ENCODE peak calls at places on chromosomes 7 and 10, in four cellular contexts. One of them, this sample, is unnamed.

GRCh38 chr7:155378959-155379871 is 78.7 kb upstream of the EN2 start:
- DNase-seq in WTC11: no peak
- DNase-seq in K562: no peak
- DNase-seq in HepG2: no peak
- DNase-seq in this sample: no peak

GRCh38 chr7:47651355-47652317 is 69.7 kb upstream of the TNS3 start:
- DNase-seq in WTC11: no peak
- DNase-seq in K562: no peak
- DNase-seq in HepG2: no peak
- DNase-seq in this sample: no peak

GRCh38 chr7:1555046-1555812 is 776 bp downstream of the TMEM184A start:
- DNase-seq in WTC11: peak
- DNase-seq in K562: peak
- DNase-seq in HepG2: peak
- DNase-seq in this sample: no peak

GRCh38 chr10:13724484-13724883 is 137.7 kb downstream of the PRPF18 start:
- DNase-seq in WTC11: no peak
- DNase-seq in K562: no peak
- DNase-seq in HepG2: no peak
- DNase-seq in this sample: no peak

GRCh38 chr10:20254078-20254477 is 437.8 kb downstream of the PLXDC2 start:
- DNase-seq in WTC11: no peak
- DNase-seq in K562: no peak
- DNase-seq in HepG2: no peak
- DNase-seq in this sample: no peak

GRCh38 chr10:26805567-26806245 is 55.1 kb downstream of the ABI1 start:
- DNase-seq in WTC11: no peak
- DNase-seq in K562: no peak
- DNase-seq in HepG2: no peak
- DNase-seq in this sample: no peak

GRCh38 chr7:45082831-45083331 is 5.9 kb downstream of the NACAD start:
- DNase-seq in WTC11: no peak
- DNase-seq in K562: no peak
- DNase-seq in HepG2: no peak
- DNase-seq in this sample: no peak

GRCh38 chr10:46096426-46096825 is 50.4 kb upstream of the MSMB start:
- DNase-seq in WTC11: no peak
- DNase-seq in K562: no peak
- DNase-seq in HepG2: peak
- DNase-seq in this sample: no peak

GRCh38 chr7:27248427-27248806 is 5.8 kb downstream of the EVX1 start:
- DNase-seq in WTC11: no peak
- DNase-seq in K562: no peak
- DNase-seq in HepG2: no peak
- DNase-seq in this sample: no peak

GRCh38 chr7:27251136-27251512 is 8.5 kb downstream of the EVX1 start:
- DNase-seq in WTC11: no peak
- DNase-seq in K562: no peak
- DNase-seq in HepG2: no peak
- DNase-seq in this sample: no peak

GRCh38 chr7:27247452-27248426 is 5.1 kb downstream of the EVX1 start:
- DNase-seq in WTC11: no peak
- DNase-seq in K562: no peak
- DNase-seq in HepG2: no peak
- DNase-seq in this sample: no peak

GRCh38 chr7:27249724-27250636 is 7.4 kb downstream of the EVX1 start:
- DNase-seq in WTC11: no peak
- DNase-seq in K562: no peak
- DNase-seq in HepG2: no peak
- DNase-seq in this sample: no peak

DNA sequence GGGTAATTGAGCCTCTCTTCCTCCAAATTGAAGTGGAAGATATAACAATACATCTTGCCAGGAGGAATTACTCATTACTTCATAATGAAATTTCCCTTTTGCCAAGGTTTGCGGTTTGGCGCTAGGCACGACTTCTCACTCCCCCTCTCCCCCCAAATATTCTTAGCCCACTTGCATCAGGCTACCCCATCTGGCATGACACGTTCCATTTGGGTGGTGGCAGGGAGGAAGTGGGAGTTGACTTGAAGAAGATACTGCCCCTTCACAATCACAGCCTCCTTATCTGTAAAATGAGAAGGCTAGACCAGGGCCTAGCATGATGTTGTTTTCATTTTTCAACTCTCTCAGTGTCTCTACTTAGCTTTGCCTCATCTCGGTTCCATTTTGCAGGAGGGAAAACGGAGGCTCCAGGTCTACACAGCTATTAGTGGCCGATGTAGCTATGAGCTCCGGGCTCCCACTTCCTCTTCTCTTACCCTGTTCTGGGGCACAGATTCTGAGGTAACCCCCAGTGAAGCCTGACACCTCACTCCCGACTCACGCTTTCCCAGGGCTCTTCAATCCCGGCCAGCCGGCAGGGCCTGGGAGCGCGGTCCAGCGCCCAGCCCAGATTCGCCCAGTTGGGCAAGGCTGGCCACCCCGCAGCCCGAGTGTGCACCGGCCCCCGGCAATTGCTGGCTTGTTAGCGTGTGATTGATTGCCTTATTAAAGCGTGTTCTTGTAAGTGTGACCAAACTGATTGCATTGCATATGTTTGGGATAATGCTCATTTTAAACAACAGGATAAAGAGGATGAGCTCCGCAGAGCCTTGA is 6.5 kb downstream of the EVX1 start:
- DNase-seq in WTC11: no peak
- DNase-seq in K562: no peak
- DNase-seq in HepG2: no peak
- DNase-seq in this sample: no peak
- TF ChIP-seq ELF4 in WTC11: no peak
- TF ChIP-seq ELF4 in K562: no peak
- TF ChIP-seq ELF4 in HepG2: no peak
- TF ChIP-seq ELF4 in this sample: no peak

GRCh38 chr7:23928391-23928790 is 218.4 kb downstream of the STK31 start:
- DNase-seq in WTC11: no peak
- DNase-seq in K562: no peak
- DNase-seq in HepG2: no peak
- DNase-seq in this sample: no peak

GRCh38 chr7:23930312-23930711 is 220.3 kb downstream of the STK31 start:
- DNase-seq in WTC11: no peak
- DNase-seq in K562: no peak
- DNase-seq in HepG2: no peak
- DNase-seq in this sample: no peak

GRCh38 chr7:23927709-23928108 is 217.7 kb downstream of the STK31 start:
- DNase-seq in WTC11: no peak
- DNase-seq in K562: no peak
- DNase-seq in HepG2: no peak
- DNase-seq in this sample: no peak

DNA sequence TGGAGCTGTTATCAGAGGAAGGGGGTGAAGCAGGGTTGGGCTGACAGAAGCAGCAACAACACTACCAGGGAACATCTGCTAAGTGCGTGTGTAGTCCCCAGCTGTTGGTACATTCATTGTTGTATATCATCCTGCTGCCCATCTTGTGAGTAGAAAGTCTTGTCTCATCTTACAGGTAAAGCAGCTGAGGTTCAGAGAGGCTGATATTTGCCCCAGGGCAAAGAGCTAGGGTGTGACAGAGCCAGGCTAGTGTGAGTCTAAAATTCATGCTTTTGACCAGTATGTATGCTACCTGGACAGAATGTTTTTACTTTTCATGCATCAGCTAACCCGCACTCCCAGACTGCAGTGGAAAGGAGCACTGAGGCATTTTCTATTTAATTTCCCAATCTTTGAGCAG is 221.6 kb downstream of the STK31 start:
- DNase-seq in WTC11: no peak
- DNase-seq in K562: no peak
- DNase-seq in HepG2: no peak
- DNase-seq in this sample: no peak
- TF ChIP-seq SP1 in WTC11: no peak
- TF ChIP-seq SP1 in K562: no peak
- TF ChIP-seq SP1 in HepG2: no peak
- TF ChIP-seq SP1 in this sample: no peak

DNA sequence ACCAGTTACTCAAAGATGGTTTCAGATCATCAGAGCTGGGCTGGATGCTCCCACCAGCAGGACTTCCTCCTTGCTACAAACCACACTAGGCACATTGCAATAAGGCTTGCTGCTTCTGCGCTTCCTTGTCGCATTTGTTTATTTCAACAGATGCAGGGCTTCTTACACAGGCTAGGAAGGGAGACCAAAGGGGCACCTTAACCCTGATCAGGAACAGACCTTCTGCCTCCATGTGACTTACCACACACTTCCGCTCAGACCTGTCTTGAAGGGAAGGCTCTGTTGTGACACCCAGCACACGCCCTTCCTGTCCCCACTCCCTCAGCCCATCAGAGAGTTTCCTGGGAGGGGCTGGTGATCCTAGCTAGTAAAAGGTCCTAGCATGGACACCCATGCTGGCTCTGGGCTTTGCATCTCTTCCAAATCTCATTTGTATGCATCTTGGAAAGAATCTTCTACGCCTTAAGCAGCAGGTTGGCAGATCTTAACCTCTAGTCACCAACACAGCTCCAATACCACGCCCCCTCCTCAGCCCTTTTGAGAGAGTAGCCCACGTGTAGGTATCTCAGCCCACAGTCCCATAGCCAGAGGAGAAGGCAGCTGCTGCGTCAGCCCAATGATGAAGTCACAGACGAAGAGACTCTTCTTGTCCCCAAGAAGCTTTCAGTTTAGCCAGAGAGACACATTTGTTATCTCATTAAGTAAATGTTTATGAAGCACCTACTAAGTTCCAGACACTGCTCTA is 47.1 kb upstream of the SVIL start:
- DNase-seq in WTC11: no peak
- DNase-seq in K562: no peak
- DNase-seq in HepG2: no peak
- DNase-seq in this sample: no peak
- TF ChIP-seq ELF4 in WTC11: no peak
- TF ChIP-seq ELF4 in K562: no peak
- TF ChIP-seq ELF4 in HepG2: no peak
- TF ChIP-seq ELF4 in this sample: no peak

GRCh38 chr10:114518401-114519305 is 114.4 kb upstream of the AFAP1L2 start:
- DNase-seq in WTC11: no peak
- DNase-seq in K562: no peak
- DNase-seq in HepG2: peak
- DNase-seq in this sample: no peak

GRCh38 chr10:114519756-114520288 is 115.5 kb upstream of the AFAP1L2 start:
- DNase-seq in WTC11: no peak
- DNase-seq in K562: no peak
- DNase-seq in HepG2: no peak
- DNase-seq in this sample: no peak

GRCh38 chr10:114520453-114520852 is 116.2 kb upstream of the AFAP1L2 start:
- DNase-seq in WTC11: no peak
- DNase-seq in K562: no peak
- DNase-seq in HepG2: peak
- DNase-seq in this sample: no peak

GRCh38 chr10:114517681-114518250 is 113.5 kb upstream of the AFAP1L2 start:
- DNase-seq in WTC11: no peak
- DNase-seq in K562: no peak
- DNase-seq in HepG2: no peak
- DNase-seq in this sample: no peak

DNA sequence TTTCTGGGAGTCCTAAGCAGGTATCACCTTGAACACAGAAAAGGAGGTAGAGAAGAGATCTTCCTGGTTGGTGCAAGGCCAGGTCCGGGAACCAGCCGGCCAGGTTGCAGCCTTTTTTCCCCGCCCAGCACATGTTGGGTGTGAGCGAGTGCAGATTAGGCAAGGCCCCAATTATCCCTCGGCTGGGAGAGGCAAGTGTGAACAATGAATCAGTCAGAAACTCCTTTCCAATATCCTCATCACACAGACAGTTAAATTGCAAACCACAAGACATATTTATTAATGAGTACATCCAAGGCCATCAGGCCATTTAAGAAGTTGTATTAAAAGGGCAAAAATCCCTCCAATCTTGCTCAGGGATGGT is 115.0 kb upstream of the AFAP1L2 start:
- DNase-seq in WTC11: no peak
- DNase-seq in K562: no peak
- DNase-seq in HepG2: no peak
- DNase-seq in this sample: no peak
- TF ChIP-seq SP1 in WTC11: no peak
- TF ChIP-seq SP1 in K562: no peak
- TF ChIP-seq SP1 in HepG2: no peak
- TF ChIP-seq SP1 in this sample: no peak

DNA sequence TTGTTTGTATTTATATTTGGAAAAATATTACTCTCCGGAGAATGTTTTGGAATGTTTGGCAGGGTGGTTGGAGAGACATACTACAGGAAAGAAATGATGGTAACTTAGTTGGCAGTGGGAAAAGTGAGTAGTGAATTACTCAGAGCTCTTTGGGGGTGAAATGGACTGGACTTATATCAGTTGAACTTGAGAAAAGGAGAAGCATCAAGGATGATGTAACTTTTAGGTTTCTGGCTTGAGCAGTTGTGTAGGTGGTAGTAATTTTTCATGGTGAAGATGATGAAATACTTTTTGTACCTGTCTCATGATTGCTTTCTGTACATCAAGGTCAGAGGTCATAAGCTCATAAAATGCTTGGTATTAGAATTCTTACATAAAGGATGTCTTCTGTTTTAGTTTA is 617.2 kb downstream of the AUTS2 start:
- DNase-seq in WTC11: no peak
- DNase-seq in K562: no peak
- DNase-seq in HepG2: no peak
- DNase-seq in this sample: no peak
- TF ChIP-seq ELF4 in WTC11: no peak
- TF ChIP-seq ELF4 in K562: no peak
- TF ChIP-seq ELF4 in HepG2: no peak
- TF ChIP-seq ELF4 in this sample: no peak

GRCh38 chr7:136912339-136912738 is 43.9 kb downstream of the CHRM2 start:
- DNase-seq in WTC11: no peak
- DNase-seq in K562: no peak
- DNase-seq in HepG2: no peak
- DNase-seq in this sample: no peak

GRCh38 chr7:136914016-136914415 is 45.6 kb downstream of the CHRM2 start:
- DNase-seq in WTC11: no peak
- DNase-seq in K562: no peak
- DNase-seq in HepG2: no peak
- DNase-seq in this sample: no peak

DNA sequence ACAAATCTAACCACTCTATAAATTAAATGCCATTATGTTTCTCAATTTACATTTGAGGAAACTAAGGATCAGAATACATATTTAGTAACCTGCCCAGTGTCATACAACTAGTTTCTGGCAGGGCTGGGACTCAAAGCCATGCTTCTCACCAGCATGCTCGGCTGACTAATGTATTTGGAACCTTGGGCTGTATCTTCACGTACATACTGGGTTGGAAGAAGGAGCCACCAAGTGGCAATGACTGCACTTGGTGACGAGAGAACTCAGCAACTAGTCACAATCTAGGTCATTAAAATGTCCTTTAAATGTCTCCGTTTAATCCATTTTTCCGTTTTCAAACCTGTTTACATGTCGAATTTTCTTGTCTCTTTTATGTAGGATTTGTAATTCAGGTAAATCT is 42.9 kb downstream of the CHRM2 start:
- DNase-seq in WTC11: no peak
- DNase-seq in K562: no peak
- DNase-seq in HepG2: no peak
- DNase-seq in this sample: peak
- TF ChIP-seq SP1 in WTC11: no peak
- TF ChIP-seq SP1 in K562: no peak
- TF ChIP-seq SP1 in HepG2: no peak
- TF ChIP-seq SP1 in this sample: no peak

This sample was measured in HEK293T.